ENCODE peak calls at places on chromosome 19, in nine cellular contexts. One of them, this sample, is unnamed.
A peak's percentile ranks its signal among the peaks of the same experiment; 100 is the strongest.

GRCh38 chr19:31537136-31537535 is 187.9 kb upstream of the TSHZ3 start:
- DNase-seq in heart right ventricle: no peak
- DNase-seq in G401: no peak
- DNase-seq in lung microvascular endothelial cell: no peak
- DNase-seq in stimulated activated CD4-positive, alpha-beta T cell treated with anti-CD3 and anti-CD28 coated beads, Interleukin-4, amount 100 ng/mL, for 4 hours: no peak
- DNase-seq in non-pigmented ciliary epithelial cell: no peak
- DNase-seq in choroid plexus epithelial cell: no peak
- DNase-seq in neural crest cell: no peak
- DNase-seq in skeletal muscle cell: no peak
- DNase-seq in this sample: no peak

GRCh38 chr19:23062921-23063320 is 53.9 kb upstream of the ZNF730 start:
- DNase-seq in heart right ventricle: no peak
- DNase-seq in G401: no peak
- DNase-seq in lung microvascular endothelial cell: no peak
- DNase-seq in stimulated activated CD4-positive, alpha-beta T cell treated with anti-CD3 and anti-CD28 coated beads, Interleukin-4, amount 100 ng/mL, for 4 hours: no peak
- DNase-seq in non-pigmented ciliary epithelial cell: no peak
- DNase-seq in choroid plexus epithelial cell: no peak
- DNase-seq in neural crest cell: no peak
- DNase-seq in skeletal muscle cell: no peak
- DNase-seq in this sample: no peak

GRCh38 chr19:20472854-20473253 is 92.7 kb downstream of the ZNF737 start:
- DNase-seq in heart right ventricle: no peak
- DNase-seq in G401: no peak
- DNase-seq in lung microvascular endothelial cell: no peak
- DNase-seq in stimulated activated CD4-positive, alpha-beta T cell treated with anti-CD3 and anti-CD28 coated beads, Interleukin-4, amount 100 ng/mL, for 4 hours: no peak
- DNase-seq in non-pigmented ciliary epithelial cell: no peak
- DNase-seq in choroid plexus epithelial cell: no peak
- DNase-seq in neural crest cell: no peak
- DNase-seq in skeletal muscle cell: no peak
- DNase-seq in this sample: no peak

GRCh38 chr19:42176649-42176989 is 40.9 kb downstream of the DEDD2 start:
- DNase-seq in heart right ventricle: no peak
- DNase-seq in G401: no peak
- DNase-seq in lung microvascular endothelial cell: no peak
- DNase-seq in stimulated activated CD4-positive, alpha-beta T cell treated with anti-CD3 and anti-CD28 coated beads, Interleukin-4, amount 100 ng/mL, for 4 hours: no peak
- DNase-seq in non-pigmented ciliary epithelial cell: no peak
- DNase-seq in choroid plexus epithelial cell: no peak
- DNase-seq in neural crest cell: no peak
- DNase-seq in skeletal muscle cell: no peak
- DNase-seq in this sample: no peak

GRCh38 chr19:1259206-1259872 is 9.8 kb upstream of the CIRBP start:
- DNase-seq in heart right ventricle: peak; percentile 88
- DNase-seq in G401: peak; percentile 42
- DNase-seq in lung microvascular endothelial cell: peak; percentile 67
- DNase-seq in stimulated activated CD4-positive, alpha-beta T cell treated with anti-CD3 and anti-CD28 coated beads, Interleukin-4, amount 100 ng/mL, for 4 hours: peak; percentile 62
- DNase-seq in non-pigmented ciliary epithelial cell: no peak
- DNase-seq in choroid plexus epithelial cell: peak; percentile 58
- DNase-seq in neural crest cell: no peak
- DNase-seq in skeletal muscle cell: no peak
- DNase-seq in this sample: no peak

GRCh38 chr19:42295831-42296525 is 6.0 kb upstream of the PRR19 start:
- DNase-seq in heart right ventricle: peak; percentile 86
- DNase-seq in G401: peak; percentile 84
- DNase-seq in lung microvascular endothelial cell: peak; percentile 61
- DNase-seq in stimulated activated CD4-positive, alpha-beta T cell treated with anti-CD3 and anti-CD28 coated beads, Interleukin-4, amount 100 ng/mL, for 4 hours: peak; percentile 84
- DNase-seq in non-pigmented ciliary epithelial cell: no peak
- DNase-seq in choroid plexus epithelial cell: peak; percentile 66
- DNase-seq in neural crest cell: peak; percentile 91
- DNase-seq in skeletal muscle cell: no peak
- DNase-seq in this sample: no peak

GRCh38 chr19:46271488-46272197 is 25.2 kb upstream of the HIF3A start:
- DNase-seq in heart right ventricle: no peak
- DNase-seq in G401: no peak
- DNase-seq in lung microvascular endothelial cell: peak; percentile 66
- DNase-seq in stimulated activated CD4-positive, alpha-beta T cell treated with anti-CD3 and anti-CD28 coated beads, Interleukin-4, amount 100 ng/mL, for 4 hours: no peak
- DNase-seq in non-pigmented ciliary epithelial cell: peak; percentile 93
- DNase-seq in choroid plexus epithelial cell: peak; percentile 94
- DNase-seq in neural crest cell: no peak
- DNase-seq in skeletal muscle cell: peak; percentile 41
- DNase-seq in this sample: no peak

GRCh38 chr19:4425531-4425930 is 23.1 kb downstream of the CHAF1A start:
- DNase-seq in heart right ventricle: no peak
- DNase-seq in G401: no peak
- DNase-seq in lung microvascular endothelial cell: no peak
- DNase-seq in stimulated activated CD4-positive, alpha-beta T cell treated with anti-CD3 and anti-CD28 coated beads, Interleukin-4, amount 100 ng/mL, for 4 hours: no peak
- DNase-seq in non-pigmented ciliary epithelial cell: peak; percentile 20
- DNase-seq in choroid plexus epithelial cell: peak; percentile 85
- DNase-seq in neural crest cell: no peak
- DNase-seq in skeletal muscle cell: peak; percentile 77
- DNase-seq in this sample: peak; percentile 74

GRCh38 chr19:34962945-34963530 is 991 bp downstream of the ZNF792 start:
- DNase-seq in heart right ventricle: no peak
- DNase-seq in G401: peak; percentile 55
- DNase-seq in lung microvascular endothelial cell: peak; percentile 60
- DNase-seq in stimulated activated CD4-positive, alpha-beta T cell treated with anti-CD3 and anti-CD28 coated beads, Interleukin-4, amount 100 ng/mL, for 4 hours: no peak
- DNase-seq in non-pigmented ciliary epithelial cell: no peak
- DNase-seq in choroid plexus epithelial cell: peak; percentile 34
- DNase-seq in neural crest cell: no peak
- DNase-seq in skeletal muscle cell: no peak
- DNase-seq in this sample: no peak

GRCh38 chr19:47448360-47448727 is 23.3 kb downstream of the SLC8A2 start:
- DNase-seq in heart right ventricle: no peak
- DNase-seq in G401: no peak
- DNase-seq in lung microvascular endothelial cell: no peak
- DNase-seq in stimulated activated CD4-positive, alpha-beta T cell treated with anti-CD3 and anti-CD28 coated beads, Interleukin-4, amount 100 ng/mL, for 4 hours: no peak
- DNase-seq in non-pigmented ciliary epithelial cell: no peak
- DNase-seq in choroid plexus epithelial cell: no peak
- DNase-seq in neural crest cell: no peak
- DNase-seq in skeletal muscle cell: no peak
- DNase-seq in this sample: no peak

GRCh38 chr19:35899547-35900214 is 659 bp downstream of the NFKBID start:
- DNase-seq in heart right ventricle: peak; percentile 83
- DNase-seq in G401: peak; percentile 93
- DNase-seq in lung microvascular endothelial cell: peak; percentile 84
- DNase-seq in stimulated activated CD4-positive, alpha-beta T cell treated with anti-CD3 and anti-CD28 coated beads, Interleukin-4, amount 100 ng/mL, for 4 hours: peak; percentile 90
- DNase-seq in non-pigmented ciliary epithelial cell: no peak
- DNase-seq in choroid plexus epithelial cell: peak; percentile 86
- DNase-seq in neural crest cell: peak; percentile 47
- DNase-seq in skeletal muscle cell: peak; percentile 36
- DNase-seq in this sample: no peak

GRCh38 chr19:33430674-33431277 is 57.3 kb downstream of the CEBPG start:
- DNase-seq in heart right ventricle: peak; percentile 51
- DNase-seq in G401: peak; percentile 81
- DNase-seq in lung microvascular endothelial cell: peak; percentile 77
- DNase-seq in stimulated activated CD4-positive, alpha-beta T cell treated with anti-CD3 and anti-CD28 coated beads, Interleukin-4, amount 100 ng/mL, for 4 hours: peak; percentile 29
- DNase-seq in non-pigmented ciliary epithelial cell: peak; percentile 19
- DNase-seq in choroid plexus epithelial cell: peak; percentile 79
- DNase-seq in neural crest cell: peak; percentile 82
- DNase-seq in skeletal muscle cell: peak; percentile 26
- DNase-seq in this sample: peak; percentile 34

GRCh38 chr19:36032251-36033104 is at the start of gene CLIP3:
- DNase-seq in heart right ventricle: peak; percentile 70
- DNase-seq in G401: peak; percentile 88
- DNase-seq in lung microvascular endothelial cell: peak; percentile 48
- DNase-seq in stimulated activated CD4-positive, alpha-beta T cell treated with anti-CD3 and anti-CD28 coated beads, Interleukin-4, amount 100 ng/mL, for 4 hours: peak; percentile 54
- DNase-seq in non-pigmented ciliary epithelial cell: no peak
- DNase-seq in choroid plexus epithelial cell: peak; percentile 71
- DNase-seq in neural crest cell: peak; percentile 72
- DNase-seq in skeletal muscle cell: no peak
- DNase-seq in this sample: peak; percentile 32

GRCh38 chr19:34094960-34095359 is 77.3 kb upstream of the LSM14A start:
- DNase-seq in heart right ventricle: no peak
- DNase-seq in G401: no peak
- DNase-seq in lung microvascular endothelial cell: no peak
- DNase-seq in stimulated activated CD4-positive, alpha-beta T cell treated with anti-CD3 and anti-CD28 coated beads, Interleukin-4, amount 100 ng/mL, for 4 hours: no peak
- DNase-seq in non-pigmented ciliary epithelial cell: no peak
- DNase-seq in choroid plexus epithelial cell: no peak
- DNase-seq in neural crest cell: no peak
- DNase-seq in skeletal muscle cell: no peak
- DNase-seq in this sample: no peak

GRCh38 chr19:18051887-18052286 is 34.8 kb downstream of the IL12RB1 start:
- DNase-seq in heart right ventricle: peak; percentile 55
- DNase-seq in G401: no peak
- DNase-seq in lung microvascular endothelial cell: no peak
- DNase-seq in stimulated activated CD4-positive, alpha-beta T cell treated with anti-CD3 and anti-CD28 coated beads, Interleukin-4, amount 100 ng/mL, for 4 hours: no peak
- DNase-seq in non-pigmented ciliary epithelial cell: no peak
- DNase-seq in choroid plexus epithelial cell: no peak
- DNase-seq in neural crest cell: no peak
- DNase-seq in skeletal muscle cell: no peak
- DNase-seq in this sample: no peak

GRCh38 chr19:32828643-32829344 is 40.8 kb downstream of the SLC7A9 start:
- DNase-seq in heart right ventricle: no peak
- DNase-seq in G401: no peak
- DNase-seq in lung microvascular endothelial cell: no peak
- DNase-seq in stimulated activated CD4-positive, alpha-beta T cell treated with anti-CD3 and anti-CD28 coated beads, Interleukin-4, amount 100 ng/mL, for 4 hours: no peak
- DNase-seq in non-pigmented ciliary epithelial cell: no peak
- DNase-seq in choroid plexus epithelial cell: no peak
- DNase-seq in neural crest cell: no peak
- DNase-seq in skeletal muscle cell: no peak
- DNase-seq in this sample: no peak

GRCh38 chr19:3114018-3114726 is 20.0 kb downstream of the GNA11 start:
- DNase-seq in heart right ventricle: no peak
- DNase-seq in G401: no peak
- DNase-seq in lung microvascular endothelial cell: no peak
- DNase-seq in stimulated activated CD4-positive, alpha-beta T cell treated with anti-CD3 and anti-CD28 coated beads, Interleukin-4, amount 100 ng/mL, for 4 hours: no peak
- DNase-seq in non-pigmented ciliary epithelial cell: no peak
- DNase-seq in choroid plexus epithelial cell: no peak
- DNase-seq in neural crest cell: no peak
- DNase-seq in skeletal muscle cell: no peak
- DNase-seq in this sample: no peak

GRCh38 chr19:12969292-12969988 is at the start of gene DAND5:
- DNase-seq in heart right ventricle: peak; percentile 63
- DNase-seq in G401: peak; percentile 40
- DNase-seq in lung microvascular endothelial cell: no peak
- DNase-seq in stimulated activated CD4-positive, alpha-beta T cell treated with anti-CD3 and anti-CD28 coated beads, Interleukin-4, amount 100 ng/mL, for 4 hours: no peak
- DNase-seq in non-pigmented ciliary epithelial cell: no peak
- DNase-seq in choroid plexus epithelial cell: no peak
- DNase-seq in neural crest cell: no peak
- DNase-seq in skeletal muscle cell: no peak
- DNase-seq in this sample: no peak

GRCh38 chr19:43623889-43624670 is 4.7 kb upstream of the ZNF428 start:
- DNase-seq in heart right ventricle: no peak
- DNase-seq in G401: no peak
- DNase-seq in lung microvascular endothelial cell: no peak
- DNase-seq in stimulated activated CD4-positive, alpha-beta T cell treated with anti-CD3 and anti-CD28 coated beads, Interleukin-4, amount 100 ng/mL, for 4 hours: no peak
- DNase-seq in non-pigmented ciliary epithelial cell: no peak
- DNase-seq in choroid plexus epithelial cell: no peak
- DNase-seq in neural crest cell: no peak
- DNase-seq in skeletal muscle cell: no peak
- DNase-seq in this sample: no peak

GRCh38 chr19:35608250-35608649 is 4.3 kb upstream of the HAUS5 start:
- DNase-seq in heart right ventricle: no peak
- DNase-seq in G401: no peak
- DNase-seq in lung microvascular endothelial cell: no peak
- DNase-seq in stimulated activated CD4-positive, alpha-beta T cell treated with anti-CD3 and anti-CD28 coated beads, Interleukin-4, amount 100 ng/mL, for 4 hours: no peak
- DNase-seq in non-pigmented ciliary epithelial cell: no peak
- DNase-seq in choroid plexus epithelial cell: peak; percentile 23
- DNase-seq in neural crest cell: no peak
- DNase-seq in skeletal muscle cell: no peak
- DNase-seq in this sample: no peak

GRCh38 chr19:23286477-23286876 is 36.3 kb upstream of the ZNF724 start:
- DNase-seq in heart right ventricle: no peak
- DNase-seq in G401: no peak
- DNase-seq in lung microvascular endothelial cell: no peak
- DNase-seq in stimulated activated CD4-positive, alpha-beta T cell treated with anti-CD3 and anti-CD28 coated beads, Interleukin-4, amount 100 ng/mL, for 4 hours: no peak
- DNase-seq in non-pigmented ciliary epithelial cell: no peak
- DNase-seq in choroid plexus epithelial cell: no peak
- DNase-seq in neural crest cell: no peak
- DNase-seq in skeletal muscle cell: no peak
- DNase-seq in this sample: no peak

GRCh38 chr19:15265849-15266248 is 33.6 kb upstream of the EPHX3 start:
- DNase-seq in heart right ventricle: peak; percentile 89
- DNase-seq in G401: peak; percentile 71
- DNase-seq in lung microvascular endothelial cell: peak; percentile 95
- DNase-seq in stimulated activated CD4-positive, alpha-beta T cell treated with anti-CD3 and anti-CD28 coated beads, Interleukin-4, amount 100 ng/mL, for 4 hours: no peak
- DNase-seq in non-pigmented ciliary epithelial cell: peak; percentile 47
- DNase-seq in choroid plexus epithelial cell: peak; percentile 97
- DNase-seq in neural crest cell: no peak
- DNase-seq in skeletal muscle cell: peak; percentile 96
- DNase-seq in this sample: peak; percentile 96

GRCh38 chr19:9498183-9498902 is at the start of gene ZNF560:
- DNase-seq in heart right ventricle: no peak
- DNase-seq in G401: no peak
- DNase-seq in lung microvascular endothelial cell: no peak
- DNase-seq in stimulated activated CD4-positive, alpha-beta T cell treated with anti-CD3 and anti-CD28 coated beads, Interleukin-4, amount 100 ng/mL, for 4 hours: no peak
- DNase-seq in non-pigmented ciliary epithelial cell: peak; percentile 8
- DNase-seq in choroid plexus epithelial cell: peak; percentile 13
- DNase-seq in neural crest cell: no peak
- DNase-seq in skeletal muscle cell: peak; percentile 6
- DNase-seq in this sample: no peak

GRCh38 chr19:28960986-28961705 is 251.8 kb downstream of the UQCRFS1 start:
- DNase-seq in heart right ventricle: no peak
- DNase-seq in G401: no peak
- DNase-seq in lung microvascular endothelial cell: no peak
- DNase-seq in stimulated activated CD4-positive, alpha-beta T cell treated with anti-CD3 and anti-CD28 coated beads, Interleukin-4, amount 100 ng/mL, for 4 hours: no peak
- DNase-seq in non-pigmented ciliary epithelial cell: no peak
- DNase-seq in choroid plexus epithelial cell: peak; percentile 47
- DNase-seq in neural crest cell: no peak
- DNase-seq in skeletal muscle cell: no peak
- DNase-seq in this sample: no peak

GRCh38 chr19:40403262-40403984 is 9.8 kb downstream of the PRX start:
- DNase-seq in heart right ventricle: peak; percentile 93
- DNase-seq in G401: peak; percentile 48
- DNase-seq in lung microvascular endothelial cell: peak; percentile 89
- DNase-seq in stimulated activated CD4-positive, alpha-beta T cell treated with anti-CD3 and anti-CD28 coated beads, Interleukin-4, amount 100 ng/mL, for 4 hours: peak; percentile 60
- DNase-seq in non-pigmented ciliary epithelial cell: peak; percentile 62
- DNase-seq in choroid plexus epithelial cell: peak; percentile 94
- DNase-seq in neural crest cell: peak; percentile 96
- DNase-seq in skeletal muscle cell: peak; percentile 64
- DNase-seq in this sample: peak; percentile 82

GRCh38 chr19:12751635-12752034 is at the start of gene BEST2:
- DNase-seq in heart right ventricle: no peak
- DNase-seq in G401: no peak
- DNase-seq in lung microvascular endothelial cell: no peak
- DNase-seq in stimulated activated CD4-positive, alpha-beta T cell treated with anti-CD3 and anti-CD28 coated beads, Interleukin-4, amount 100 ng/mL, for 4 hours: no peak
- DNase-seq in non-pigmented ciliary epithelial cell: no peak
- DNase-seq in choroid plexus epithelial cell: no peak
- DNase-seq in neural crest cell: no peak
- DNase-seq in skeletal muscle cell: no peak
- DNase-seq in this sample: no peak

GRCh38 chr19:3983936-3984583 is 1.2 kb downstream of the EEF2 start:
- DNase-seq in heart right ventricle: no peak
- DNase-seq in G401: no peak
- DNase-seq in lung microvascular endothelial cell: peak; percentile 56
- DNase-seq in stimulated activated CD4-positive, alpha-beta T cell treated with anti-CD3 and anti-CD28 coated beads, Interleukin-4, amount 100 ng/mL, for 4 hours: no peak
- DNase-seq in non-pigmented ciliary epithelial cell: no peak
- DNase-seq in choroid plexus epithelial cell: peak; percentile 75
- DNase-seq in neural crest cell: no peak
- DNase-seq in skeletal muscle cell: no peak
- DNase-seq in this sample: no peak

GRCh38 chr19:3687774-3688706 is 12.2 kb downstream of the PIP5K1C start:
- DNase-seq in heart right ventricle: no peak
- DNase-seq in G401: peak; percentile 83
- DNase-seq in lung microvascular endothelial cell: no peak
- DNase-seq in stimulated activated CD4-positive, alpha-beta T cell treated with anti-CD3 and anti-CD28 coated beads, Interleukin-4, amount 100 ng/mL, for 4 hours: peak; percentile 25
- DNase-seq in non-pigmented ciliary epithelial cell: no peak
- DNase-seq in choroid plexus epithelial cell: peak; percentile 53
- DNase-seq in neural crest cell: no peak
- DNase-seq in skeletal muscle cell: no peak
- DNase-seq in this sample: no peak

GRCh38 chr19:48715681-48716171 is 3.8 kb downstream of the MAMSTR start:
- DNase-seq in heart right ventricle: no peak
- DNase-seq in G401: peak; percentile 53
- DNase-seq in lung microvascular endothelial cell: no peak
- DNase-seq in stimulated activated CD4-positive, alpha-beta T cell treated with anti-CD3 and anti-CD28 coated beads, Interleukin-4, amount 100 ng/mL, for 4 hours: no peak
- DNase-seq in non-pigmented ciliary epithelial cell: no peak
- DNase-seq in choroid plexus epithelial cell: no peak
- DNase-seq in neural crest cell: no peak
- DNase-seq in skeletal muscle cell: no peak
- DNase-seq in this sample: no peak

GRCh38 chr19:23777216-23777615 is 18.5 kb upstream of the ZNF681 start:
- DNase-seq in heart right ventricle: no peak
- DNase-seq in G401: no peak
- DNase-seq in lung microvascular endothelial cell: no peak
- DNase-seq in stimulated activated CD4-positive, alpha-beta T cell treated with anti-CD3 and anti-CD28 coated beads, Interleukin-4, amount 100 ng/mL, for 4 hours: no peak
- DNase-seq in non-pigmented ciliary epithelial cell: no peak
- DNase-seq in choroid plexus epithelial cell: no peak
- DNase-seq in neural crest cell: no peak
- DNase-seq in skeletal muscle cell: no peak
- DNase-seq in this sample: no peak

GRCh38 chr19:45404557-45405434 is at the start of gene PPP1R13L:
- DNase-seq in heart right ventricle: peak; percentile 89
- DNase-seq in G401: peak; percentile 63
- DNase-seq in lung microvascular endothelial cell: peak; percentile 91
- DNase-seq in stimulated activated CD4-positive, alpha-beta T cell treated with anti-CD3 and anti-CD28 coated beads, Interleukin-4, amount 100 ng/mL, for 4 hours: peak; percentile 44
- DNase-seq in non-pigmented ciliary epithelial cell: peak; percentile 48
- DNase-seq in choroid plexus epithelial cell: peak; percentile 85
- DNase-seq in neural crest cell: no peak
- DNase-seq in skeletal muscle cell: no peak
- DNase-seq in this sample: no peak